ENCODE peak calls at places on chromosomes 12 and 14, in four cellular contexts. F, A, D and R are unnamed samples.

GRCh38 chr12:38823743-38824142 is 81.6 kb downstream of the CPNE8 start:
- DNase-seq in F (no peak), A (no peak), D (no peak), R (no peak)

GRCh38 chr12:13405961-13406703 is 209.6 kb downstream of the EMP1 start:
- DNase-seq in F (no peak), A (no peak), D (no peak), R (no peak)

GRCh38 chr12:100699209-100699608 is 95.4 kb upstream of the ANO4 start:
- DNase-seq in F (no peak), A (no peak), D (no peak), R (no peak)

GRCh38 chr14:24595046-24595808 is 14.3 kb downstream of the GZMH start:
- DNase-seq in F (no peak), A (no peak), D (no peak), R (no peak)

GRCh38 chr12:109423392-109423791 is 53.7 kb downstream of the KCTD10 start:
- DNase-seq in F (no peak), A (no peak), D (no peak), R (no peak)

GRCh38 chr12:44628180-44628579 is 247.9 kb downstream of the NELL2 start:
- DNase-seq in F (no peak), A (no peak), D (no peak), R (no peak)

GRCh38 chr12:52091869-52092268 is 12.4 kb downstream of the SMIM41 start:
- DNase-seq in F (no peak), A (no peak), D (no peak), R (no peak)

GRCh38 chr12:92778525-92778924 is 75.7 kb downstream of the PLEKHG7 start:
- DNase-seq in F (no peak), A (no peak), D (no peak), R (no peak)

GRCh38 chr12:45666452-45667215 is 62.9 kb upstream of the ARID2 start:
- DNase-seq in F (no peak), A (no peak), D (no peak), R (no peak)

GRCh38 chr14:68884031-68885030 is 91.5 kb upstream of the ZFP36L1 start:
- DNase-seq in F (no peak), A (no peak), D (no peak), R (peak)

GRCh38 chr12:128474916-128475315 is 207.9 kb downstream of the TMEM132C start:
- DNase-seq in F (no peak), A (no peak), D (no peak), R (no peak)

GRCh38 chr14:68651652-68652432 is 141.0 kb downstream of the ZFP36L1 start:
- DNase-seq in F (no peak), A (no peak), D (no peak), R (no peak)

GRCh38 chr12:104426926-104427546 is 29.7 kb upstream of the CHST11 start:
- DNase-seq in F (no peak), A (no peak), D (no peak), R (no peak)

GRCh38 chr12:3490848-3491382 is at the start of gene PRMT8:
- DNase-seq in F (peak), A (no peak), D (peak), R (peak)

GRCh38 chr12:80262372-80263170 is 163.2 kb downstream of the OTOGL start:
- DNase-seq in F (no peak), A (no peak), D (no peak), R (no peak)

GRCh38 chr14:36901846-36902245 is 240.2 kb downstream of the PAX9 start:
- DNase-seq in F (no peak), A (no peak), D (no peak), R (peak)

GRCh38 chr12:7450667-7451066 is 6.7 kb upstream of the CD163L1 start:
- DNase-seq in F (no peak), A (no peak), D (no peak), R (peak)

GRCh38 chr12:92226961-92227360 is 81.3 kb upstream of the BTG1 start:
- DNase-seq in F (no peak), A (no peak), D (no peak), R (no peak)

GRCh38 chr12:62379026-62379722 is 87.5 kb upstream of the MON2 start:
- DNase-seq in F (no peak), A (no peak), D (no peak), R (no peak)

GRCh38 chr12:10018390-10018789 is 8.0 kb downstream of the CLEC12B start:
- DNase-seq in F (no peak), A (no peak), D (no peak), R (no peak)

GRCh38 chr12:49282302-49282701 is 12.6 kb upstream of the PRPH start:
- DNase-seq in F (no peak), A (no peak), D (no peak), R (no peak)

GRCh38 chr14:52244997-52245396 is 22.5 kb upstream of the PTGDR start:
- DNase-seq in F (no peak), A (no peak), D (no peak), R (no peak)

GRCh38 chr12:49535921-49536525 is 2.8 kb upstream of the KCNH3 start:
- DNase-seq in F (no peak), A (no peak), D (no peak), R (no peak)

GRCh38 chr12:106582661-106583577 is at the start of gene RFX4:
- DNase-seq in F (no peak), A (no peak), D (no peak), R (no peak)

GRCh38 chr12:90974286-90974685 is 19.3 kb upstream of the CCER1 start:
- DNase-seq in F (no peak), A (no peak), D (no peak), R (peak)

GRCh38 chr14:24337824-24338175 is 2.0 kb downstream of the RIPK3 start:
- DNase-seq in F (no peak), A (no peak), D (no peak), R (no peak)

GRCh38 chr12:97148941-97149559 is 242.0 kb downstream of the NEDD1 start:
- DNase-seq in F (peak), A (peak), D (peak), R (peak)

GRCh38 chr12:67541625-67541991 is 106.9 kb upstream of the DYRK2 start:
- DNase-seq in F (no peak), A (no peak), D (no peak), R (no peak)

GRCh38 chr14:83217492-83217891 is 1683.8 kb upstream of the SEL1L start:
- DNase-seq in F (no peak), A (no peak), D (no peak), R (no peak)

GRCh38 chr14:35999264-35999663 is 173.1 kb downstream of the BRMS1L start:
- DNase-seq in F (no peak), A (no peak), D (no peak), R (no peak)

GRCh38 chr14:99408286-99408970 is 72.2 kb downstream of the SETD3 start:
- DNase-seq in F (no peak), A (no peak), D (no peak), R (no peak)

GRCh38 chr12:4908694-4909396 is 860 bp upstream of the KCNA1 start:
- DNase-seq in F (peak), A (peak), D (peak), R (no peak)

GRCh38 chr12:118922405-118922804 is 58.9 kb upstream of the SRRM4 start:
- DNase-seq in F (no peak), A (no peak), D (no peak), R (no peak)

GRCh38 chr12:92000587-92000986 is 145.1 kb downstream of the BTG1 start:
- DNase-seq in F (no peak), A (no peak), D (no peak), R (no peak)

GRCh38 chr14:75875958-75876357 is 105.8 kb downstream of the TGFB3 start:
- DNase-seq in F (peak), A (no peak), D (no peak), R (no peak)

GRCh38 chr14:68783408-68784297 is 9.2 kb downstream of the ZFP36L1 start:
- DNase-seq in F (no peak), A (no peak), D (no peak), R (no peak)